ENCODE peak calls at places on chromosomes 1 and 21, in seven cellular contexts. K, T, X, W, M, S and E are unnamed samples. For H3K4me1, the result is how much of the 10 kb centered on the place peaks cover.

GRCh38 chr1:201695607-201696006 is 133.3 kb upstream of the IPO9 start:
- DNase-seq in T (no peak), S (no peak), K (no peak), X (no peak), M (no peak), W (no peak), E (no peak)

GRCh38 chr1:18711561-18712253 is 81.1 kb downstream of the PAX7 start:
- DNase-seq in T (no peak), S (no peak), W (no peak), M (no peak), X (no peak), K (no peak), E (no peak)

GRCh38 chr1:151310986-151311385 is 16.2 kb downstream of the PI4KB start:
- DNase-seq in M (no peak), X (peak), W (no peak), T (no peak), S (no peak), K (peak), E (no peak)

GRCh38 chr1:109784551-109785252 is 21.0 kb upstream of the EPS8L3 start:
- DNase-seq in W (peak), X (no peak), K (no peak), M (no peak), S (peak), T (peak), E (no peak)

GRCh38 chr1:205271277-205271676 is 43.5 kb downstream of the TMCC2 start:
- DNase-seq in M (no peak), K (no peak), T (peak), X (peak), W (no peak), S (no peak), E (no peak)

GRCh38 chr1:234989019-234989418 is 139.6 kb downstream of the TOMM20 start:
- DNase-seq in X (peak), K (no peak), M (no peak), T (no peak), W (no peak), S (no peak), E (no peak)

GRCh38 chr1:26597629-26598039 is 68.1 kb downstream of the RPS6KA1 start:
- DNase-seq in M (peak), W (no peak), K (peak), X (peak), T (no peak), S (no peak), E (no peak)

GRCh38 chr1:6137758-6138157 is 42.4 kb downstream of the CHD5 start:
- DNase-seq in K (no peak), T (no peak), M (no peak), X (no peak), W (no peak), S (no peak), E (no peak)

GRCh38 chr1:14617791-14618190 is 19.3 kb downstream of the KAZN start:
- DNase-seq in W (no peak), S (no peak), K (no peak), T (no peak), M (no peak), X (no peak), E (no peak)

GRCh38 chr1:208088319-208088718 is 155.9 kb downstream of the PLXNA2 start:
- DNase-seq in M (no peak), T (no peak), X (no peak), K (no peak), W (no peak), S (no peak), E (no peak)

GRCh38 chr1:228497817-228498216 is 10.6 kb downstream of the RNF187 start:
- DNase-seq in S (no peak), K (no peak), W (no peak), M (no peak), X (no peak), T (no peak), E (no peak)

GRCh38 chr1:228502522-228502921 is 15.3 kb downstream of the RNF187 start:
- DNase-seq in M (no peak), W (no peak), S (no peak), T (no peak), X (no peak), K (no peak), E (no peak)

GRCh38 chr1:228500143-228500736 is 13.1 kb downstream of the RNF187 start:
- DNase-seq in W (no peak), M (peak), S (no peak), K (peak), T (no peak), X (no peak), E (no peak)

GRCh38 chr1:228497206-228497605 is 10.0 kb downstream of the RNF187 start:
- DNase-seq in T (no peak), W (no peak), K (no peak), X (no peak), M (no peak), S (no peak), E (no peak)

DNA sequence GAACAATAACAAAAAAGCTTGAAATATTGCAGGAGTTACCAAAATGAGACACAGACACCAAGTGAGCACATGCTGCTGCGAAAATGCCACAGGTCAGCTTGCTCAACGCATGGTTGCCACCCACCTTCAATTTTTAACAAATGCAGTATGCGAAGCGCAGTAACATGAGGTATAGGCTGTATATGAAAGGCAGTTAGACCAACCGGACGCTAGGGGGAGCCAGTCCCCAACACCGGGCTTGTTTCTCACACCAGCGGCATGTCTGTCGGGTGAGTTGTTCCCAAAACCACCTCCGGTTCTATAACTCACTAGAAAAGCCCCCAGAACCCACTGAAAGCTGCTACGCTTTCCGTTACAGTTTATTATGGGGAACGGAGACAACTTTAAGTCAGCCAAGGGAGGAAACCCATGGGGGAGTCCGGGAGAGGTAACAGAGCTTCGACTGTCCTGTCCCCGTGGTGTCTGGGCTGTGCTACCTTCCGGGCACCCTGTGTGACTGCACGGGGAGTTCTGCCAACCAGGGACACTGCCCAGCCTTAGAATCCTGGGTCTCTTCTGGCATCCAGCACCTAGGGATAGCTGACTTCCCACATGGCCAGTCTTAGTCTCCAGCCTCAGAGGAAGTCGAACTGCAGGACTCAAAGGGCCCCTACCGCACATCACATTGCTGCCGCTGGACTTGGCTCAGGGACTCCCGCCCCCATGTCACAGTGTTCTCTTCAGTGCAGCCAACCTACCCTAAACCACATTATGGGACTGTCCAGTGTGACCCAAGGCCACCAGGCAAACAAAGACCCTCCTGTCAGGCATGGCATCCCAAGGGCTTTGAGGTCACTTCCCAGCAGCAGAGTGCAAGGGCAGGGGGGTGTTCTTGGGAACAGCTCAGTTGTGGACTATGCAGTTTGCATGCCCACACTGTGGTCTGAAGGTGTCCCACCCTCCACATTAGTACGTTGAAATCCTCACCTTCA is 14.0 kb downstream of the RNF187 start:
- DNase-seq in T (peak), M (peak), W (peak), X (peak), S (peak), K (peak), E (peak)
- H3K4me3 ChIP-seq in T (peak), M (peak), W (peak), X (no peak), S (peak), K (no peak), E (peak)

DNA sequence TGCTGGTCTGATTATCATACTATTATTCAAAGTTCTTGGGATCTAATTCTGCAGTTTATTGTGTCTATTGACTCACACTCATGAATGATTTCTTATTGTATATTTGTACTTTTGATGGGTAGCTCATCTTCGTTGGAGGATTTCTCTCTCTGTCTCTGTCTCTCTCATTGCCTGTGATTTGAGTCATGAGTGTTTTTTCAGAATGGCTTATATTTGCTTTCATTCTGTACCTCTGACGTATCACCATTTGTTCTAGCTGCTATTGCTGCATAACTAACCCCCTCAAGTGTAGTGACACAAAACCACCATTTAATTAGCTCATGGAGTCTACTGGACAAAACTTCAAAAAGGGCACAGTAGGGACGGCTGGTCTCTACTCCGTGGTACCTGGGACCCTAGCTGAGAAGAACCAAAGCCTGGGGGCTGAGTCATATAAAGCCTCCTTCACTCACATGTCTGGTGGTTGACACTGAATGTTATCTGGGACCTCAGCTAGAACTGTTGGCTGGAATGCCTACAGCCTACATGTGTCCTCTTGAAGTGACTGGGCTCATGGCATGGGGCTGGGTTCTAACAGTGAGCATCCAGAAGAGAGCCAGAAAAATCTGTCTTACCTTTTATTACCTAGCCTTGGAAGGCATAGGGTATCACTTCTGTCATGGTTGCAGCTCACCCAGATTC is 44.2 kb downstream of the TBX19 start:
- DNase-seq in T (no peak), W (no peak), K (no peak), S (no peak), M (no peak), X (no peak), E (no peak)
- H3K4me1 ChIP-seq in T (under half), W (under half), K (under half), S (under half), M (under half), X (under half), E (under half)

GRCh38 chr1:244088161-244088560 is 37.1 kb downstream of the ZBTB18 start:
- DNase-seq in W (no peak), X (no peak), M (no peak), T (no peak), K (no peak), S (no peak), E (no peak)

GRCh38 chr1:244084763-244085162 is 33.7 kb downstream of the ZBTB18 start:
- DNase-seq in K (no peak), T (no peak), M (no peak), S (no peak), X (no peak), W (no peak), E (no peak)

GRCh38 chr1:244089561-244089960 is 38.5 kb downstream of the ZBTB18 start:
- DNase-seq in W (no peak), K (peak), S (no peak), M (no peak), X (no peak), T (no peak), E (no peak)

GRCh38 chr1:244087611-244088010 is 36.5 kb downstream of the ZBTB18 start:
- DNase-seq in W (no peak), T (no peak), S (no peak), M (no peak), K (no peak), X (no peak), E (no peak)

DNA sequence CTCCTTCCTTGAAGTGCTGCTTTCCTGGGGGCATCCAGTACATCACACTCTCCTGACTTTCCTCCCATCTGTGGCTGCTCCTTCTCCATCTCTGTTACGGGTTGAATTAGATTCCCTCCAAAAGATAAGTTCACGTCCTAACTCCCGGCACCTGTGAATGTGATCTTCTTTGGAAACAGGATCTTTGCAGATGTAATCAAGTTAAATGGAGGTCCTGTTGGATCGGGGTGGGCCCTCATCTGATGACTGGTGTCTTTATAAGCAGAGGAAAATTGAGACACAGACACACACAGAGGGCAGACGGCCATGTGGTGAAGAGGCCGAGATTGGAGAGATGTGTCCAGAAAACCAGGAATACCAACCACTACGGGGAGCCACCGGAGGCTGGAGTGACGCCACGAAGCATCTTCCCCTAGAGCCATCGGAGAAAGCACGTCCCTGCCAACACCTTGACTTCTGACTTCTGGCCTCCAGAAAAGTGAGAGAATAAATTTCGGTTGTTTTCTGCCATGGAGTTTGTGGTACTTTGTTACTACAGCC is 36.0 kb downstream of the ZBTB18 start:
- DNase-seq in M (no peak), X (no peak), S (no peak), T (no peak), W (no peak), K (no peak), E (no peak)
- H3K4me3 ChIP-seq in M (no peak), X (no peak), S (no peak), T (no peak), W (no peak), K (no peak), E (no peak)

DNA sequence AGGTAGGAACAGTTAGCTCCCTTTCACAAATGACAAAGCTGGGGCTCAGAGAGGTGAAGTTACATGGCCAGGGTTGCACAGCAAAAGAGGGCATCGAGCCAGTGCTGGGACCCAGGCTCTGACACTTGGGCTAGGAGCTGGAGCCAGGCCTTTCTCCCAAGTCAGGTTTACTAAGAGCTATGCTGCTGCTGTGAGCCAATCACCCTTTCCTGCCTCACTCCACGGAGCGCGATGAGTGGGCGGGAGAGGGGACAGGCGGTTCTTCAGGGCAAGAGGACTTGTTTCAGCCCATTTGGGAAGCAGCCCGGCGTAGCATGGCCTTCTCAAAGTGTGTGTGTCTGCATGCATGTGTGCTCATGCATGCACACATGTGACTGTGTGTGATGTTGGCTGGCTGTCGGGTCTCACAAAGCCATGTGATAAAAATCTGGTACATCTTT is 10.6 kb downstream of the ID3 start:
- DNase-seq in M (no peak), W (peak), X (peak), S (peak), T (peak), K (peak), E (no peak)
- H3K4me1 ChIP-seq in M (half or more), W (under half), X (under half), S (under half), T (under half), K (under half), E (under half)

GRCh38 chr21:38660333-38661295 is 145.1 kb upstream of the ETS2 start:
- DNase-seq in T (peak), M (no peak), S (peak), W (peak), X (no peak), K (no peak), E (peak)
- H3K4me3 ChIP-seq in T (peak), M (no peak), S (peak), W (peak), X (peak), K (peak), E (peak)

GRCh38 chr1:85326851-85327250 is 50.4 kb upstream of the BCL10 start:
- DNase-seq in W (no peak), X (no peak), M (no peak), S (no peak), T (no peak), K (no peak), E (no peak)
- H3K4me1 ChIP-seq in W (under half), X (under half), M (under half), S (under half), T (under half), K (under half), E (under half)